ENCODE peak calls at places on chromosomes 13 and 19, in seven cellular contexts. A is Calu3, T is pancreas, M is heart left ventricle, E is kidney epithelial cell, K is mucosa of descending colon, H is GM06990. B is an unnamed sample.

GRCh38 chr19:12838893-12839656 is 760 bp downstream of the MAST1 start:
- DNase-seq in A (no peak), T (no peak), M (no peak), E (no peak), K (peak; percentile 47), H (no peak), B (no peak)

GRCh38 chr13:71171740-71172139 is 695.3 kb downstream of the DACH1 start:
- DNase-seq in A (no peak), T (no peak), M (no peak), E (no peak), K (no peak), H (no peak), B (no peak)

GRCh38 chr19:13118424-13119193 is 545 bp downstream of the NACC1 start:
- DNase-seq in A (peak; percentile 56), T (peak; percentile 82), M (peak; percentile 64), E (no peak), K (peak; percentile 88), H (peak; percentile 71), B (no peak)

GRCh38 chr13:50366488-50367174 is 351.4 kb downstream of the KCNRG start:
- DNase-seq in A (no peak), T (no peak), M (no peak), E (no peak), K (no peak), H (peak; percentile 71), B (no peak)

GRCh38 chr19:11138659-11139526 is 16.7 kb downstream of the SPC24 start:
- DNase-seq in A (peak; percentile 53), T (peak; percentile 75), M (peak; percentile 81), E (peak; percentile 53), K (peak; percentile 81), H (no peak), B (no peak)

GRCh38 chr13:24997367-24997967 is 98.5 kb upstream of the PABPC3 start:
- DNase-seq in A (peak; percentile 10), T (no peak), M (no peak), E (no peak), K (no peak), H (no peak), B (no peak)

GRCh38 chr13:106151056-106151699 is 384.3 kb downstream of the EFNB2 start:
- DNase-seq in A (peak; percentile 2), T (no peak), M (no peak), E (peak; percentile 97), K (no peak), H (no peak), B (no peak)

GRCh38 chr19:46766569-46767317 is 20.5 kb upstream of the STRN4 start:
- DNase-seq in A (peak; percentile 57), T (no peak), M (peak; percentile 29), E (no peak), K (peak; percentile 62), H (no peak), B (no peak)

GRCh38 chr13:51541809-51542258 is 42.4 kb upstream of the WDFY2 start:
- DNase-seq in A (peak; percentile 22), T (peak; percentile 52), M (no peak), E (no peak), K (no peak), H (no peak), B (no peak)

GRCh38 chr19:47427241-47428176 is 8.2 kb upstream of the MEIS3 start:
- DNase-seq in A (peak; percentile 89), T (peak; percentile 67), M (no peak), E (no peak), K (no peak), H (no peak), B (peak; percentile 85)

GRCh38 chr19:35716735-35716984 is 1.1 kb upstream of the KMT2B start:
- DNase-seq in A (no peak), T (peak; percentile 91), M (no peak), E (no peak), K (no peak), H (no peak), B (no peak)

GRCh38 chr13:68982961-68983619 is 1124.5 kb upstream of the ATXN8OS start:
- DNase-seq in A (no peak), T (peak; percentile 32), M (no peak), E (no peak), K (peak; percentile 34), H (no peak), B (no peak)

GRCh38 chr19:42125536-42125935 is 6.7 kb downstream of the POU2F2 start:
- DNase-seq in A (no peak), T (no peak), M (no peak), E (no peak), K (no peak), H (no peak), B (no peak)

GRCh38 chr19:38975861-38976271 is 324 bp upstream of the FBXO17 start:
- DNase-seq in A (peak; percentile 47), T (peak; percentile 60), M (no peak), E (no peak), K (no peak), H (no peak), B (no peak)

GRCh38 chr13:36352350-36352749 is 6.2 kb upstream of the SPART start:
- DNase-seq in A (no peak), T (no peak), M (no peak), E (no peak), K (no peak), H (no peak), B (no peak)

GRCh38 chr19:1066251-1066747 is 668 bp upstream of the ARHGAP45 start:
- DNase-seq in A (peak; percentile 34), T (peak; percentile 70), M (no peak), E (no peak), K (peak; percentile 69), H (no peak), B (no peak)

GRCh38 chr19:41433171-41433570 is 6.0 kb upstream of the B3GNT8 start:
- DNase-seq in A (no peak), T (peak; percentile 58), M (no peak), E (no peak), K (peak; percentile 50), H (no peak), B (no peak)

GRCh38 chr13:78147905-78148304 is 229.3 kb upstream of the EDNRB start:
- DNase-seq in A (no peak), T (no peak), M (no peak), E (peak; percentile 72), K (no peak), H (no peak), B (no peak)

GRCh38 chr19:38042132-38042531 is 135.1 kb downstream of the SIPA1L3 start:
- DNase-seq in A (no peak), T (no peak), M (no peak), E (no peak), K (no peak), H (no peak), B (no peak)

GRCh38 chr19:3250675-3251074 is 26.2 kb downstream of the CELF5 start:
- DNase-seq in A (peak; percentile 36), T (no peak), M (no peak), E (no peak), K (no peak), H (no peak), B (no peak)

GRCh38 chr19:45403781-45404556 is 900 bp downstream of the PPP1R13L start:
- DNase-seq in A (peak; percentile 97), T (peak; percentile 88), M (peak; percentile 70), E (no peak), K (peak; percentile 82), H (peak; percentile 59), B (no peak)

GRCh38 chr19:13303381-13304129 is 153.3 kb downstream of the IER2 start:
- DNase-seq in A (no peak), T (no peak), M (no peak), E (no peak), K (no peak), H (no peak), B (no peak)

GRCh38 chr13:62019858-62020257 is 604.2 kb upstream of the PCDH20 start:
- DNase-seq in A (no peak), T (no peak), M (no peak), E (no peak), K (no peak), H (no peak), B (no peak)

GRCh38 chr13:62014299-62014698 is 598.6 kb upstream of the PCDH20 start:
- DNase-seq in A (no peak), T (no peak), M (no peak), E (no peak), K (no peak), H (no peak), B (no peak)
- TF ChIP-seq CTCF in A (no peak), T (no peak), M (no peak), E (no peak), K (no peak), H (no peak), B (peak; percentile 70)

DNA sequence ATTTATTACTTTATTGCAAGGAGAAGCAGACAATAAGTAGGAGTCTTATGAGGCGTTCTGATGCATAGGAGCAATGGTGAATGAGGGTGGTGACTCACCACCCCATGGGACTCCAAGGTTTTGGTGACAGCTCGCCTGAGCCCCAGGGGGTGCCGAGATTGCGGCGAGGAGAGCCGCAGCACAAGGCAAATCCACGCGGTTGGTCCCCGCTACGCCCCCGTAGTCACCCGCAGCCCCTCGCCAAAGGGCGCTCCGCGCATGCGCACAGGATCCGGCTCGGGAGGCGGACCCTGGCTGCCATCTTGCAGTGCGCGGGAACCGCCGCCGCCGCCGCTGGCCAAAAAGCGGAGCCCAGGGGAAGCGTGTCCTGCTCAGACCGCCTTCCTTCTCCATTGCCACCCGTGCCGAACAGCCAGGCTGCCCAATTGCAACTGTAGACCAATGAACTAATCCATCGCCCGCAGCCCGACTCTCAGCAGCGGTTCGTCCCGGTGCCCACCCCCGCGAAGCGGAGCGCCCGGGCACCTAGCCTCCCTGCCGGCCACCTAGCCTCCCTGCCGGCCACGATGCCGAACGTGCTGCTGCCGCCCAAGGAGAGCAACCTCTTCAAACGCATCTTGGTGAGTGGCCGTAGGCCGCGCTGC is at the start of gene NAA16:
- DNase-seq in A (peak; percentile 88), T (peak; percentile 97), M (peak; percentile 94), E (peak; percentile 50), K (peak; percentile 92), H (peak; percentile 97), B (peak; percentile 98)
- TF ChIP-seq CTCF in A (no peak), T (no peak), M (no peak), E (no peak), K (no peak), H (no peak), B (peak; percentile 36)

GRCh38 chr13:113000575-113000974 is 31.6 kb downstream of the MCF2L start:
- DNase-seq in A (no peak), T (no peak), M (no peak), E (no peak), K (no peak), H (no peak), B (no peak)

GRCh38 chr13:113004126-113004525 is 35.1 kb downstream of the MCF2L start:
- DNase-seq in A (no peak), T (no peak), M (no peak), E (no peak), K (no peak), H (no peak), B (no peak)

GRCh38 chr13:113002891-113003290 is 33.9 kb downstream of the MCF2L start:
- DNase-seq in A (no peak), T (no peak), M (no peak), E (no peak), K (no peak), H (no peak), B (no peak)

GRCh38 chr13:113001251-113002140 is 32.5 kb downstream of the MCF2L start:
- DNase-seq in A (peak; percentile 58), T (peak; percentile 92), M (no peak), E (peak; percentile 31), K (no peak), H (no peak), B (peak; percentile 82)

GRCh38 chr13:113002206-113002821 is 33.3 kb downstream of the MCF2L start:
- DNase-seq in A (peak; percentile 33), T (no peak), M (no peak), E (no peak), K (no peak), H (no peak), B (no peak)
- TF ChIP-seq CTCF in A (no peak), T (peak; percentile 18), M (no peak), E (peak; percentile 68), K (peak; percentile 8), H (no peak), B (peak; percentile 68)

GRCh38 chr13:29924482-29924884 is 74.1 kb upstream of the UBL3 start:
- DNase-seq in A (no peak), T (peak; percentile 57), M (no peak), E (peak; percentile 81), K (no peak), H (no peak), B (no peak)
- TF ChIP-seq CTCF in A (no peak), T (no peak), M (no peak), E (no peak), K (no peak), H (no peak), B (no peak)